ENCODE peak calls at places on chromosomes 13 and 19, in ten cellular contexts. L is fibroblast of lung; S is skeletal muscle cell; A is left lung; N is astrocyte of the spinal cord; E is tibial nerve; Z is psoas muscle; G is WERI-Rb-1; U is naive thymus-derived CD4-positive, alpha-beta T cell; Q is stomach. R is an unnamed sample.

GRCh38 chr13:96779691-96780090 is 214.6 kb downstream of the OXGR1 start:
- DNase-seq in Z (no peak), Q (no peak), L (no peak), U (no peak), N (no peak), G (no peak), E (no peak), S (no peak), A (no peak), R (no peak)

GRCh38 chr13:109333893-109334651 is 452.3 kb downstream of the IRS2 start:
- DNase-seq in A (no peak), Q (no peak), L (no peak), N (no peak), Z (no peak), E (no peak), U (no peak), S (no peak), G (peak; percentile 36), R (no peak)

GRCh38 chr19:38033658-38034150 is 126.7 kb downstream of the SIPA1L3 start:
- DNase-seq in E (no peak), L (peak; percentile 82), G (no peak), Q (no peak), S (no peak), N (peak; percentile 61), U (no peak), Z (no peak), A (no peak), R (no peak)

GRCh38 chr13:73225983-73226382 is 167.2 kb downstream of the KLF5 start:
- DNase-seq in L (no peak), Q (no peak), N (no peak), Z (no peak), E (no peak), G (no peak), A (no peak), U (no peak), S (no peak), R (no peak)

GRCh38 chr19:18326772-18327171 is 3.9 kb upstream of the LSM4 start:
- DNase-seq in G (no peak), N (no peak), L (no peak), Q (no peak), U (no peak), E (no peak), A (no peak), S (no peak), Z (no peak), R (no peak)

GRCh38 chr13:37515226-37515625 is 83.3 kb downstream of the POSTN start:
- DNase-seq in G (no peak), U (no peak), N (no peak), S (no peak), Z (no peak), Q (no peak), A (no peak), L (no peak), E (no peak), R (no peak)

GRCh38 chr19:30064776-30065494 is 122.9 kb downstream of the URI1 start:
- DNase-seq in N (no peak), Z (no peak), S (no peak), G (no peak), E (no peak), A (no peak), Q (peak; percentile 9), L (no peak), U (no peak), R (no peak)

GRCh38 chr13:47632311-47632710 is 368.8 kb downstream of the SUCLA2 start:
- DNase-seq in S (no peak), L (no peak), E (no peak), U (no peak), A (peak; percentile 33), Q (no peak), G (peak; percentile 96), Z (no peak), N (no peak), R (no peak)

GRCh38 chr19:37932985-37933953 is 26.3 kb downstream of the SIPA1L3 start:
- DNase-seq in N (peak; percentile 61), E (no peak), Z (peak; percentile 56), G (no peak), A (peak; percentile 80), Q (peak; percentile 60), L (peak; percentile 71), U (no peak), S (peak; percentile 16), R (peak; percentile 77)

GRCh38 chr19:33402421-33403220 is 29.1 kb downstream of the CEBPG start:
- DNase-seq in Q (no peak), E (no peak), A (peak; percentile 74), G (no peak), Z (peak; percentile 50), S (no peak), N (no peak), U (no peak), L (no peak), R (no peak)

GRCh38 chr19:51724543-51724942 is 752 bp upstream of the HAS1 start:
- DNase-seq in A (no peak), L (no peak), G (no peak), Q (no peak), N (no peak), Z (peak; percentile 66), S (peak; percentile 48), E (peak; percentile 25), U (no peak), R (no peak)

GRCh38 chr19:37492213-37492612 is 14.5 kb upstream of the ZNF793 start:
- DNase-seq in Z (no peak), L (no peak), G (no peak), U (no peak), E (no peak), A (no peak), Q (no peak), S (no peak), N (no peak), R (no peak)

GRCh38 chr19:19064811-19065745 is 1.3 kb downstream of the SLC25A42 start:
- DNase-seq in S (no peak), L (no peak), Q (no peak), U (peak; percentile 18), A (no peak), G (peak; percentile 63), Z (no peak), E (no peak), N (no peak), R (peak; percentile 19)

GRCh38 chr19:15701757-15702589 is 25.9 kb upstream of the OR10H2 start:
- DNase-seq in Z (no peak), S (no peak), G (no peak), N (no peak), A (no peak), U (no peak), L (no peak), E (no peak), Q (no peak), R (no peak)

GRCh38 chr13:34174671-34175145 is 356.8 kb downstream of the RFC3 start:
- DNase-seq in N (peak; percentile 30), U (no peak), S (no peak), Q (no peak), L (peak; percentile 46), G (no peak), E (no peak), Z (no peak), A (no peak), R (peak; percentile 27)

GRCh38 chr13:99459101-99459500 is 42.2 kb upstream of the TM9SF2 start:
- DNase-seq in Q (no peak), G (no peak), A (no peak), N (no peak), U (no peak), L (no peak), E (no peak), Z (no peak), S (no peak), R (no peak)

GRCh38 chr13:99467764-99468163 is 33.5 kb upstream of the TM9SF2 start:
- DNase-seq in G (no peak), L (peak; percentile 68), Q (no peak), A (no peak), U (no peak), Z (no peak), E (no peak), S (peak; percentile 36), N (peak; percentile 50), R (peak; percentile 94)

GRCh38 chr13:99465454-99465853 is 35.8 kb upstream of the TM9SF2 start:
- DNase-seq in U (no peak), A (no peak), Q (no peak), S (no peak), N (no peak), Z (no peak), E (no peak), L (no peak), G (peak; percentile 46), R (no peak)

GRCh38 chr13:99464441-99464949 is 36.8 kb upstream of the TM9SF2 start:
- DNase-seq in A (no peak), L (no peak), N (peak; percentile 23), Z (no peak), S (no peak), Q (no peak), U (peak; percentile 47), E (no peak), G (no peak), R (no peak)

DNA sequence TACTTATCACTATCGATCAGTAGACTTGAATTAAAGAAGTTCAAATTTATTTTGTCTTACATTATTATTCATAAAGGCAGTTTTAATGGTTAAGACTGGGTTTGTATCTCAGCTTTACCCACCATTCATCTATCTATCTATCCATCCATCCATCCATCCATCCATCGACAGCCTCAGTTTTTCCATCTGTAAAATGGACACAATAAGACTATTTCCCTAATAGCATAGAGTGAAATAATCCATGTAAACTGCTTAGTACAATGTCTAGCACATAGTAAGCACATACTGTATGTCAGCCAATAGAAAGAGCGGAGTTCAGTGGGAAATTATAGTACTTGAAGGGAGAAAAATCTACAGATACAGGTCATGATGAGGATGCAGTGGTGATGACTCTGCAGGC is 37.3 kb upstream of the TM9SF2 start:
- DNase-seq in U (no peak), E (no peak), N (no peak), G (no peak), Z (no peak), S (no peak), L (no peak), Q (no peak), A (no peak), R (no peak)
- H3K4me3 ChIP-seq in U (peak overlapping the region; percentile 17), E (no peak overlapping the region), N (no peak overlapping the region), G (no peak overlapping the region), Z (no peak overlapping the region), S (no peak overlapping the region), L (no peak overlapping the region), Q (no peak overlapping the region), A (no peak overlapping the region), R (no peak overlapping the region)

GRCh38 chr19:863305-863620 is 3.8 kb downstream of the CFD start:
- DNase-seq in G (no peak), A (no peak), L (no peak), E (no peak), Q (no peak), S (no peak), N (no peak), U (no peak), Z (no peak), R (no peak)
- H3K4me3 ChIP-seq in G (no peak overlapping the region), A (peak overlapping the region; percentile 30), L (no peak overlapping the region), E (no peak overlapping the region), Q (peak overlapping the region; percentile 25), S (no peak overlapping the region), N (no peak overlapping the region), U (peak overlapping the region; percentile 36), Z (no peak overlapping the region), R (no peak overlapping the region)

GRCh38 chr13:100659578-100659977 is 15.0 kb downstream of the TMTC4 start:
- DNase-seq in E (no peak), L (no peak), G (no peak), Z (no peak), N (no peak), U (no peak), A (no peak), S (no peak), Q (no peak), R (no peak)
- H3K4me3 ChIP-seq in E (no peak overlapping the region), L (no peak overlapping the region), G (no peak overlapping the region), Z (no peak overlapping the region), N (no peak overlapping the region), U (no peak overlapping the region), A (no peak overlapping the region), S (no peak overlapping the region), Q (no peak overlapping the region), R (no peak overlapping the region)

GRCh38 chr19:55173717-55174409 is 6.2 kb downstream of the SYT5 start:
- DNase-seq in Q (peak; percentile 43), U (no peak), E (no peak), Z (no peak), N (peak; percentile 57), L (peak; percentile 43), G (peak; percentile 95), S (no peak), A (no peak), R (peak; percentile 85)
- H3K4me3 ChIP-seq in Q (peak overlapping the region; percentile 35), U (peak overlapping the region; percentile 33), E (no peak overlapping the region), Z (peak overlapping the region; percentile 46), N (peak overlapping the region; percentile 42), L (peak overlapping the region; percentile 56), G (peak overlapping the region; percentile 66), S (peak overlapping the region; percentile 54), A (peak overlapping the region; percentile 15), R (peak overlapping the region; percentile 73)

R was measured in PC-3.